ENCODE peak calls at places on chromosomes 12 and 14, in six cellular contexts. One of them, this sample, is unnamed.

GRCh38 chr14:47658041-47658440 is 17.4 kb downstream of the MDGA2 start:
- DNase-seq in CD14-positive monocyte: no peak
- DNase-seq in upper lobe of left lung: no peak
- DNase-seq in uterus: no peak
- DNase-seq in HepG2: no peak
- DNase-seq in body of pancreas: no peak
- DNase-seq in this sample: no peak

GRCh38 chr12:112133418-112133817 is 8.1 kb downstream of the TRAFD1 start:
- DNase-seq in CD14-positive monocyte: no peak
- DNase-seq in uterus: no peak
- DNase-seq in body of pancreas: no peak
- DNase-seq in upper lobe of left lung: no peak
- DNase-seq in HepG2: no peak
- DNase-seq in this sample: no peak

GRCh38 chr14:22563987-22564386 is 25.0 kb downstream of the DAD1 start:
- DNase-seq in uterus: no peak
- DNase-seq in HepG2: no peak
- DNase-seq in CD14-positive monocyte: no peak
- DNase-seq in body of pancreas: no peak
- DNase-seq in upper lobe of left lung: no peak
- DNase-seq in this sample: no peak

GRCh38 chr14:32764131-32764530 is 174.5 kb upstream of the NPAS3 start:
- DNase-seq in upper lobe of left lung: no peak
- DNase-seq in uterus: no peak
- DNase-seq in HepG2: no peak
- DNase-seq in body of pancreas: no peak
- DNase-seq in CD14-positive monocyte: no peak
- DNase-seq in this sample: no peak

GRCh38 chr12:4041191-4041885 is 168.1 kb upstream of the PARP11 start:
- DNase-seq in body of pancreas: no peak
- DNase-seq in HepG2: no peak
- DNase-seq in uterus: no peak
- DNase-seq in upper lobe of left lung: no peak
- DNase-seq in CD14-positive monocyte: no peak
- DNase-seq in this sample: no peak

GRCh38 chr12:118960865-118961264 is 20.5 kb upstream of the SRRM4 start:
- DNase-seq in CD14-positive monocyte: no peak
- DNase-seq in uterus: no peak
- DNase-seq in body of pancreas: no peak
- DNase-seq in HepG2: no peak
- DNase-seq in upper lobe of left lung: no peak
- DNase-seq in this sample: no peak

GRCh38 chr14:64294672-64295413 is 672 bp upstream of the ESR2 start:
- DNase-seq in body of pancreas: peak; percentile 82
- DNase-seq in HepG2: peak; percentile 33
- DNase-seq in upper lobe of left lung: peak; percentile 94
- DNase-seq in CD14-positive monocyte: peak; percentile 54
- DNase-seq in uterus: peak; percentile 40
- DNase-seq in this sample: peak; percentile 36

GRCh38 chr12:14403711-14404164 is 38.3 kb downstream of the ATF7IP start:
- DNase-seq in body of pancreas: peak; percentile 52
- DNase-seq in CD14-positive monocyte: no peak
- DNase-seq in HepG2: no peak
- DNase-seq in uterus: no peak
- DNase-seq in upper lobe of left lung: no peak
- DNase-seq in this sample: no peak

GRCh38 chr14:93207468-93208308 is 632 bp downstream of the UBR7 start:
- DNase-seq in HepG2: no peak
- DNase-seq in CD14-positive monocyte: no peak
- DNase-seq in uterus: peak; percentile 44
- DNase-seq in upper lobe of left lung: no peak
- DNase-seq in body of pancreas: peak; percentile 44
- DNase-seq in this sample: no peak

GRCh38 chr12:66014818-66015217 is 115.7 kb downstream of the LLPH start:
- DNase-seq in body of pancreas: no peak
- DNase-seq in uterus: no peak
- DNase-seq in HepG2: peak; percentile 13
- DNase-seq in CD14-positive monocyte: no peak
- DNase-seq in upper lobe of left lung: no peak
- DNase-seq in this sample: no peak

GRCh38 chr12:14871886-14872285 is 13.8 kb downstream of the MGP start:
- DNase-seq in uterus: no peak
- DNase-seq in upper lobe of left lung: no peak
- DNase-seq in CD14-positive monocyte: no peak
- DNase-seq in body of pancreas: no peak
- DNase-seq in HepG2: no peak
- DNase-seq in this sample: no peak

GRCh38 chr12:120125792-120126634 is 9.5 kb upstream of the RAB35 start:
- DNase-seq in upper lobe of left lung: no peak
- DNase-seq in body of pancreas: no peak
- DNase-seq in uterus: no peak
- DNase-seq in CD14-positive monocyte: no peak
- DNase-seq in HepG2: no peak
- DNase-seq in this sample: no peak

GRCh38 chr12:57998251-57998650 is 56.9 kb downstream of the ATP23 start:
- DNase-seq in HepG2: no peak
- DNase-seq in body of pancreas: no peak
- DNase-seq in uterus: no peak
- DNase-seq in CD14-positive monocyte: no peak
- DNase-seq in upper lobe of left lung: peak; percentile 42
- DNase-seq in this sample: no peak

GRCh38 chr14:73796881-73797539 is 54.6 kb upstream of the PTGR2 start:
- DNase-seq in uterus: no peak
- DNase-seq in HepG2: no peak
- DNase-seq in upper lobe of left lung: no peak
- DNase-seq in CD14-positive monocyte: no peak
- DNase-seq in body of pancreas: no peak
- DNase-seq in this sample: no peak

GRCh38 chr12:100348657-100349454 is 8.0 kb upstream of the SLC17A8 start:
- DNase-seq in uterus: no peak
- DNase-seq in body of pancreas: no peak
- DNase-seq in HepG2: peak; percentile 54
- DNase-seq in upper lobe of left lung: no peak
- DNase-seq in CD14-positive monocyte: no peak
- DNase-seq in this sample: no peak
- TF ChIP-seq CTCF in uterus: peak; percentile 8
- TF ChIP-seq CTCF in body of pancreas: peak; percentile 49
- TF ChIP-seq CTCF in HepG2: peak; percentile 70
- TF ChIP-seq CTCF in upper lobe of left lung: no peak
- TF ChIP-seq CTCF in CD14-positive monocyte: peak; percentile 12
- TF ChIP-seq CTCF in this sample: no peak

GRCh38 chr12:56260921-56261320 is 2.7 kb upstream of the ANKRD52 start:
- DNase-seq in upper lobe of left lung: no peak
- DNase-seq in body of pancreas: no peak
- DNase-seq in uterus: no peak
- DNase-seq in HepG2: no peak
- DNase-seq in CD14-positive monocyte: no peak
- DNase-seq in this sample: no peak

GRCh38 chr12:56267443-56268071 is 815 bp downstream of the COQ10A start:
- DNase-seq in CD14-positive monocyte: no peak
- DNase-seq in uterus: no peak
- DNase-seq in upper lobe of left lung: no peak
- DNase-seq in body of pancreas: peak; percentile 29
- DNase-seq in HepG2: peak; percentile 44
- DNase-seq in this sample: no peak

GRCh38 chr12:56271031-56271430 is 4.3 kb downstream of the COQ10A start:
- DNase-seq in upper lobe of left lung: no peak
- DNase-seq in CD14-positive monocyte: no peak
- DNase-seq in body of pancreas: no peak
- DNase-seq in HepG2: no peak
- DNase-seq in uterus: no peak
- DNase-seq in this sample: no peak

GRCh38 chr12:56261503-56262230 is 3.5 kb upstream of the ANKRD52 start:
- DNase-seq in CD14-positive monocyte: no peak
- DNase-seq in HepG2: no peak
- DNase-seq in upper lobe of left lung: no peak
- DNase-seq in uterus: no peak
- DNase-seq in body of pancreas: no peak
- DNase-seq in this sample: no peak

DNA sequence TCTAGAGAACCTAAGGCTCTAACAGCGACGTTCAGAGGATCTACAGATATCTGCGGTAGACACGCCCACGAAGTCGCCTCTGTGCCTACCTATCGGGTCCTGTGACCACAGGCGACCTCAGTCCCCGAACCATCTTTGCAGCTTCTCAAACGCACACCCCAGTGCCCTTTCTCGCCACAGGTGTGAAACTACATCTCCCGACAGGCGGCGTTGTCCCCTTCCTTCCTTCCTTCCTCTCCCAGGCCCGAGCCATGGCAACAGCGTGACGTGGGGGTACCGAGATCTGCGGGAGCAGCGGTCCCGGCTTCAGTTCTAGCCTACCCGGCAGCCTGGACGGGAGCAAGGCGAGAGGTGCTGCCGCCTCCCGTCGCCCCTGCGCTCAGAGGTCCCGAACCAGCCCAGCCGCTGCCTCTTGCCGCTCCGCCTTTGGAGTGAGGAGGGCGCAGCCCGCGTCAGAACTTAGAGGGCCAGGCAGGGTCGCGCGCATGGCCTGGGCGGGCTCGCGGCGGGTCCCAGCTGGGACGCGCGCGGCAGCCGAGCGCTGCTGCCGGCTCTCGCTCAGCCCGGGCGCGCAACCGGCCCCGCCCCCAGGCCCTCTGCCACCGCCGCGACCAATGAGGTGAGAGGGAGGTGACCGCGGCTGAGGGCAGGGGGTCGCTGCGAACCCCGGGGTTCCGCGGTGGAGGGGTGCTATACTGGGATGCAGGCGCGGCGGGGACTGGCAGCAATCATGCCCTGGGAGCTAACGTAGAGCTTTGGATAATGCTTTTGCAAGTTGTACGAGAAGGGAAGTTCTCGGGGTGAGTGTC is at the start of gene COQ10A:
- DNase-seq in HepG2: peak; percentile 83
- DNase-seq in upper lobe of left lung: peak; percentile 97
- DNase-seq in CD14-positive monocyte: peak; percentile 89
- DNase-seq in body of pancreas: peak; percentile 91
- DNase-seq in uterus: peak; percentile 90
- DNase-seq in this sample: peak; percentile 76
- TF ChIP-seq CTCF in HepG2: peak; percentile 89
- TF ChIP-seq CTCF in upper lobe of left lung: peak; percentile 60
- TF ChIP-seq CTCF in CD14-positive monocyte: peak; percentile 81
- TF ChIP-seq CTCF in body of pancreas: peak; percentile 88
- TF ChIP-seq CTCF in uterus: peak; percentile 70
- TF ChIP-seq CTCF in this sample: peak; percentile 19

GRCh38 chr14:88233915-88234314 is 89.2 kb downstream of the KCNK10 start:
- DNase-seq in CD14-positive monocyte: no peak
- DNase-seq in uterus: no peak
- DNase-seq in upper lobe of left lung: no peak
- DNase-seq in body of pancreas: no peak
- DNase-seq in HepG2: peak; percentile 40
- DNase-seq in this sample: no peak
- TF ChIP-seq CTCF in CD14-positive monocyte: no peak
- TF ChIP-seq CTCF in uterus: no peak
- TF ChIP-seq CTCF in upper lobe of left lung: no peak
- TF ChIP-seq CTCF in body of pancreas: no peak
- TF ChIP-seq CTCF in HepG2: peak; percentile 70
- TF ChIP-seq CTCF in this sample: no peak

GRCh38 chr14:77032854-77033621 is 4.5 kb upstream of the IRF2BPL start:
- DNase-seq in uterus: peak; percentile 94
- DNase-seq in body of pancreas: peak; percentile 96
- DNase-seq in CD14-positive monocyte: peak; percentile 77
- DNase-seq in HepG2: peak; percentile 86
- DNase-seq in upper lobe of left lung: peak; percentile 95
- DNase-seq in this sample: peak; percentile 62
- TF ChIP-seq CTCF in uterus: peak; percentile 20
- TF ChIP-seq CTCF in body of pancreas: peak; percentile 42
- TF ChIP-seq CTCF in CD14-positive monocyte: no peak
- TF ChIP-seq CTCF in HepG2: peak; percentile 5
- TF ChIP-seq CTCF in upper lobe of left lung: no peak
- TF ChIP-seq CTCF in this sample: no peak

GRCh38 chr12:98440165-98440581 is 75.2 kb upstream of the TMPO start:
- DNase-seq in HepG2: no peak
- DNase-seq in CD14-positive monocyte: peak; percentile 89
- DNase-seq in body of pancreas: peak; percentile 89
- DNase-seq in uterus: peak; percentile 66
- DNase-seq in upper lobe of left lung: no peak
- DNase-seq in this sample: no peak
- TF ChIP-seq CTCF in HepG2: no peak
- TF ChIP-seq CTCF in CD14-positive monocyte: no peak
- TF ChIP-seq CTCF in body of pancreas: no peak
- TF ChIP-seq CTCF in uterus: no peak
- TF ChIP-seq CTCF in upper lobe of left lung: no peak
- TF ChIP-seq CTCF in this sample: no peak

GRCh38 chr14:30330452-30330851 is 228.5 kb upstream of the G2E3 start:
- DNase-seq in uterus: no peak
- DNase-seq in body of pancreas: no peak
- DNase-seq in CD14-positive monocyte: no peak
- DNase-seq in upper lobe of left lung: no peak
- DNase-seq in HepG2: no peak
- DNase-seq in this sample: no peak
- TF ChIP-seq CTCF in uterus: no peak
- TF ChIP-seq CTCF in body of pancreas: no peak
- TF ChIP-seq CTCF in CD14-positive monocyte: peak; percentile 41
- TF ChIP-seq CTCF in upper lobe of left lung: no peak
- TF ChIP-seq CTCF in HepG2: peak; percentile 41
- TF ChIP-seq CTCF in this sample: no peak

This sample was measured in omental fat pad.